ENCODE peak calls at places on chromosome 13, in ten cellular contexts. U, G, L, J, O, Z, A, C, E and Y are unnamed samples.

GRCh38 chr13:49488563-49488962 is 7.2 kb upstream of the PHF11 start:
- DNase-seq in L (no peak), G (no peak), C (no peak), A (no peak), O (peak), Z (no peak), U (no peak), J (no peak), E (no peak), Y (no peak)

GRCh38 chr13:74287672-74288169 is 153.5 kb upstream of the KLF12 start:
- DNase-seq in A (peak), E (peak), C (peak), Z (peak), O (peak), L (peak), U (no peak), G (peak), J (peak), Y (peak)

GRCh38 chr13:97749174-97749573 is 204.3 kb upstream of the IPO5 start:
- DNase-seq in A (no peak), C (no peak), G (peak), E (no peak), O (peak), J (no peak), U (no peak), Z (no peak), L (peak), Y (no peak)

GRCh38 chr13:38575427-38575826 is 111.5 kb upstream of the FREM2 start:
- DNase-seq in U (no peak), E (no peak), G (no peak), A (no peak), C (no peak), J (no peak), L (no peak), Z (no peak), O (no peak), Y (no peak)

GRCh38 chr13:35830850-35831450 is 300.2 kb downstream of the DCLK1 start:
- DNase-seq in J (no peak), Z (no peak), U (no peak), O (no peak), L (no peak), A (no peak), C (no peak), G (no peak), E (no peak), Y (no peak)

GRCh38 chr13:99153219-99153618 is 47.4 kb upstream of the UBAC2 start:
- DNase-seq in O (no peak), L (no peak), E (no peak), C (peak), A (no peak), Z (no peak), J (no peak), G (no peak), U (no peak), Y (no peak)

GRCh38 chr13:26163812-26164211 is 58.3 kb downstream of the RNF6 start:
- DNase-seq in O (no peak), Z (no peak), U (no peak), E (no peak), G (no peak), A (no peak), J (no peak), L (no peak), C (no peak), Y (no peak)

GRCh38 chr13:24127116-24127631 is 33.3 kb upstream of the SPATA13 start:
- DNase-seq in G (peak), U (no peak), E (no peak), A (no peak), O (peak), C (no peak), L (no peak), Z (no peak), J (no peak), Y (no peak)

GRCh38 chr13:30376426-30377311 is 45.6 kb upstream of the UBE2L5 start:
- DNase-seq in J (no peak), U (no peak), O (no peak), Z (no peak), L (no peak), A (no peak), E (peak), C (no peak), G (peak), Y (no peak)

GRCh38 chr13:72437458-72437857 is 290.0 kb downstream of the MZT1 start:
- DNase-seq in E (no peak), J (no peak), Z (no peak), G (no peak), O (peak), U (no peak), C (no peak), L (no peak), A (no peak), Y (no peak)

GRCh38 chr13:31773538-31773937 is 34.2 kb downstream of the RXFP2 start:
- DNase-seq in C (peak), U (no peak), J (no peak), G (no peak), E (no peak), O (peak), L (no peak), Z (no peak), A (no peak), Y (no peak)

GRCh38 chr13:66560189-66560588 is 669.9 kb downstream of the PCDH9 start:
- DNase-seq in G (no peak), J (no peak), E (no peak), A (no peak), C (no peak), Z (no peak), U (no peak), O (no peak), L (no peak), Y (no peak)

GRCh38 chr13:44280461-44280860 is 93.2 kb upstream of the SERP2 start:
- DNase-seq in O (peak), U (no peak), A (no peak), C (no peak), G (no peak), E (no peak), J (no peak), L (no peak), Z (no peak), Y (no peak)

GRCh38 chr13:66663206-66663605 is 566.9 kb downstream of the PCDH9 start:
- DNase-seq in J (no peak), L (no peak), E (no peak), C (no peak), O (no peak), Z (no peak), U (no peak), A (no peak), G (no peak), Y (no peak)

GRCh38 chr13:23673354-23673753 is 103.1 kb downstream of the TNFRSF19 start:
- DNase-seq in J (no peak), E (no peak), C (peak), Z (no peak), A (no peak), G (no peak), L (no peak), U (peak), O (peak), Y (peak)

GRCh38 chr13:109368230-109368629 is 418.2 kb downstream of the IRS2 start:
- DNase-seq in A (no peak), E (no peak), U (no peak), C (no peak), G (no peak), L (no peak), Z (no peak), J (no peak), O (no peak), Y (no peak)

GRCh38 chr13:98541701-98542203 is 35.2 kb downstream of the STK24 start:
- DNase-seq in L (no peak), A (no peak), E (no peak), J (peak), Z (no peak), U (no peak), C (no peak), O (no peak), G (peak), Y (no peak)

GRCh38 chr13:40440990-40441820 is 225.2 kb downstream of the FOXO1 start:
- DNase-seq in U (no peak), Z (no peak), A (no peak), G (peak), E (no peak), L (peak), C (peak), J (peak), O (no peak), Y (peak)

GRCh38 chr13:57629391-57629804 is 2.1 kb upstream of the PCDH17 start:
- DNase-seq in U (no peak), L (no peak), G (no peak), O (no peak), Z (no peak), A (no peak), E (no peak), J (peak), C (peak), Y (peak)

GRCh38 chr13:60158321-60158801 is 5.4 kb downstream of the DIAPH3 start:
- DNase-seq in Z (no peak), C (no peak), U (no peak), L (no peak), O (no peak), J (no peak), E (no peak), A (no peak), G (no peak), Y (no peak)

GRCh38 chr13:33722216-33722900 is 95.6 kb upstream of the RFC3 start:
- DNase-seq in O (peak), C (peak), J (no peak), G (no peak), U (no peak), A (no peak), E (no peak), L (no peak), Z (peak), Y (peak)

GRCh38 chr13:80173224-80173623 is 167.7 kb downstream of the SPRY2 start:
- DNase-seq in J (no peak), G (no peak), L (no peak), O (no peak), E (no peak), A (no peak), C (no peak), U (no peak), Z (no peak), Y (peak)